ENCODE peak calls at places on chromosomes 16 and 17, in nine cellular contexts. W is stomach, A is A549, C is tibial nerve, D is H1, Z is K562, Y is ovary, I is SK-N-SH, E is sigmoid colon. L is an unnamed sample. For H3K4me1, the result is how much of the 10 kb centered on the place peaks cover.

GRCh38 chr16:70761656-70762055 is 39.3 kb downstream of the VAC14 start:
- DNase-seq in C (no peak), D (no peak), Z (no peak), Y (no peak), A (no peak), E (no peak), I (no peak), W (no peak), L (no peak)

GRCh38 chr17:39617446-39618251 is 9.1 kb upstream of the PPP1R1B start:
- DNase-seq in E (peak), Z (peak), D (peak), I (peak), W (peak), A (peak), C (peak), Y (no peak), L (peak)

GRCh38 chr16:77613115-77613514 is 109.2 kb upstream of the NUDT7 start:
- DNase-seq in Y (no peak), D (no peak), E (no peak), W (no peak), Z (no peak), C (no peak), A (no peak), I (no peak), L (no peak)

GRCh38 chr17:13931111-13931526 is 138.2 kb upstream of the COX10 start:
- DNase-seq in W (no peak), A (no peak), C (peak), E (peak), Y (no peak), I (no peak), D (no peak), Z (no peak), L (peak)

GRCh38 chr16:83887088-83887487 is 11.8 kb upstream of the MLYCD start:
- DNase-seq in Z (peak), Y (no peak), C (no peak), I (no peak), E (no peak), W (peak), A (peak), D (no peak), L (no peak)

GRCh38 chr17:11682646-11683045 is 84.4 kb downstream of the DNAH9 start:
- DNase-seq in Y (no peak), W (no peak), C (peak), D (no peak), Z (no peak), I (no peak), A (no peak), E (no peak), L (no peak)

GRCh38 chr16:87050142-87050541 is 267.1 kb downstream of the C16orf95 start:
- DNase-seq in A (no peak), W (no peak), Z (no peak), C (no peak), Y (no peak), E (no peak), I (no peak), D (no peak), L (no peak)

GRCh38 chr17:38453951-38454421 is 25.7 kb downstream of the ARHGAP23 start:
- DNase-seq in W (no peak), D (no peak), A (no peak), I (peak), E (no peak), C (no peak), Z (no peak), Y (peak), L (peak)

GRCh38 chr17:78532922-78533640 is 44.1 kb downstream of the DNAH17 start:
- DNase-seq in Z (no peak), E (no peak), D (no peak), W (no peak), Y (no peak), C (no peak), A (peak), I (no peak), L (no peak)

GRCh38 chr16:84832488-84833141 is 12.8 kb downstream of the CRISPLD2 start:
- DNase-seq in I (no peak), Z (no peak), C (peak), D (no peak), E (peak), A (no peak), Y (peak), W (peak), L (peak)

GRCh38 chr16:56649271-56649670 is 2.4 kb upstream of the MT1B start:
- DNase-seq in D (no peak), E (no peak), Z (no peak), I (peak), A (no peak), W (no peak), C (no peak), Y (no peak), L (no peak)

GRCh38 chr16:75471723-75472634 is 7.5 kb upstream of the TMEM170A start:
- DNase-seq in D (no peak), I (peak), A (peak), E (peak), C (peak), W (peak), Y (peak), Z (peak), L (no peak)

GRCh38 chr16:46582313-46582712 is 38.9 kb downstream of the SHCBP1 start:
- DNase-seq in A (no peak), W (no peak), Y (no peak), E (no peak), C (no peak), Z (peak), D (no peak), I (no peak), L (no peak)

GRCh38 chr16:17474572-17474971 is 3.8 kb upstream of the XYLT1 start:
- DNase-seq in Y (no peak), E (no peak), C (no peak), W (no peak), Z (no peak), A (no peak), I (no peak), D (no peak), L (no peak)

GRCh38 chr16:66928702-66929388 is 3.5 kb upstream of the RRAD start:
- DNase-seq in I (peak), Y (no peak), A (no peak), C (no peak), D (peak), Z (peak), E (no peak), W (no peak), L (peak)

DNA sequence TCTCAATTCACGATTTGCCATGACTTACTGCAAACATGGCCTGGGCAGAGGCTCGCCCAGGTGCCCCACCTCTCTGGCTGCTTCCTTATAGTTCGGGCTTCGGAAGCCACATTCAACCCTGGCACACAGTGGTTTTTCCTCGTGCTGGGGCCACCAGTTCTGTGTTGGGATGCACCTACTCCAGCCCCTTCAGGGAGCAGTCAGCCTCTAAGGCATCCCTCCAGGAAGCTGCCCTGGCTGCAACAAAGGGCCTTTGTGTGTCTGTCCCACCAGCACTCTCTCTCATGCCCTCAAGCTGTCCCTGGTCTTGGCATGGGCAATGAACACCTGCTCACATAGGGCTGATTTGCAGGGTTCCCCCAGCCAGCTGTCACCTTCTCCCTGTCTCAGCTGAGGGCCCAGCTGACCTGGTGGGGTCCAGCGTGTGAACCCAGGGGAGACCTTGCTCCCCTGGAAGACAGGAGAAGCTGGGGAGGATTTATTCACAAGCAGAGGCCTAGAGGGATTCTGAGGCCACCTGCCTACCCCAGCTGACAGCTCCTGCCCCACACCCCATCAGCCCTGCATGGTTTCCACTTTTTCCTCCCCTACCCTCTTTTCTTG is 804 bp upstream of the NOXO1 start:
- DNase-seq in Y (no peak), W (no peak), D (no peak), C (no peak), E (no peak), Z (no peak), I (no peak), A (no peak), L (no peak)
- TF ChIP-seq EP300 in Y (no peak), W (no peak), D (no peak), C (no peak), E (no peak), Z (no peak), I (no peak), A (no peak), L (no peak)

GRCh38 chr16:4114257-4115208 is 1.7 kb downstream of the ADCY9 start:
- DNase-seq in D (peak), E (no peak), I (no peak), Z (no peak), Y (no peak), W (no peak), A (no peak), C (no peak), L (peak)
- H3K4me1 ChIP-seq in D (under half), E (half or more), I (under half), Z (under half), Y (under half), W (under half), A (under half), C (under half), L (half or more)

GRCh38 chr17:81064746-81065475 is 30.0 kb downstream of the BAIAP2 start:
- DNase-seq in W (peak), Y (no peak), I (no peak), Z (no peak), E (no peak), A (no peak), D (no peak), C (no peak), L (peak)
- TF ChIP-seq EP300 in W (no peak), Y (no peak), I (no peak), Z (no peak), E (no peak), A (no peak), D (no peak), C (no peak), L (no peak)

DNA sequence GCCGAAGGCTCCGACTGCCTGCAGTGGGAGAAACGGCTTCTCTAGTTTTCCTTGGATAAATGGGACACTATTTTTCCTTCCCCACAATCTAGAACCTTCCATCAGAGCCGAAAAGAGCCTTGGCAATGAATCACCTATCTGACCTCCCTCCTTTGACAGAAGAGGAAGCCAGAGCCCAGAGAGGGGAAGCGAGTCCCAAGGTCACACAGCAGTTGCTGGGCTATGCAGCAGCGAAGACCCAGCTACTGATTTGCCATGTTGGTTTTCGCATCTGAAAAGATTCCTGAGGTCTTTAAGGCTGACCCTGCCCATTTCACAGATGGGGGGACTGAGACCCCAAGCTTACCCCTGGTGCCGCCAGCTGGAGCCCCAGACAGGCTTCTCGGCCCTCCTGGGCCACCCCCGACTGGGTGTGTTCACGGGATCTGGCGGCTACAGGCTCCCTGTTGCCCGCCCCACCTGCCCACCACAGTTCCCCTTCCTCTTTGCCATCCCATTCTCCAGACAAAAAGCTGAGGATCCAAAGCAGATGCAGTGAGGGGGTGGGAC is 45.9 kb downstream of the RAI1 start:
- DNase-seq in E (no peak), Z (no peak), D (no peak), C (no peak), A (no peak), W (no peak), I (no peak), Y (no peak), L (no peak)
- H3K4me1 ChIP-seq in E (half or more), Z (under half), D (under half), C (under half), A (half or more), W (under half), I (under half), Y (under half), L (under half)

GRCh38 chr17:57876023-57876865 is 26.4 kb upstream of the MRPS23 start:
- DNase-seq in E (no peak), D (no peak), C (no peak), I (no peak), A (no peak), W (no peak), Z (no peak), Y (no peak), L (no peak)
- TF ChIP-seq EP300 in E (no peak), D (no peak), C (no peak), I (no peak), A (no peak), W (no peak), Z (no peak), Y (no peak), L (no peak)